ENCODE peak calls at places on chromosomes 13 and 19, in ten cellular contexts. G is activated naive CD8-positive, alpha-beta T cell treated with anti-CD3 and anti-CD28 coated beads for 36 hours; P is NCI-H1092 treated with DMSO at 0.1 percent for 48 hours; R is psoas muscle; N is T-cell; X is NB4; H is stimulated activated CD8-positive, alpha-beta memory T cell treated with anti-CD3 and anti-CD28 coated beads, Interleukin-4, amount 100 ng/mL, for 1 hour; K is aorta; J is effector memory CD4-positive, alpha-beta T cell; I is HTR-8/SVneo. D is an unnamed sample.

GRCh38 chr19:38624822-38625221 is 5.8 kb downstream of the EIF3K start:
- DNase-seq in G (no peak), P (no peak), R (no peak), N (no peak), X (no peak), H (no peak), K (no peak), J (no peak), I (no peak), D (no peak)

GRCh38 chr13:88459335-88459734 is 788.2 kb downstream of the SLITRK5 start:
- DNase-seq in G (no peak), P (no peak), R (no peak), N (no peak), X (no peak), H (no peak), K (no peak), J (no peak), I (no peak), D (no peak)

GRCh38 chr19:19527674-19528625 is 761 bp upstream of the YJEFN3 start:
- DNase-seq in G (no peak), P (no peak), R (no peak), N (no peak), X (no peak), H (no peak), K (no peak), J (no peak), I (no peak), D (no peak)

GRCh38 chr13:111541752-111542529 is 221.5 kb downstream of the TEX29 start:
- DNase-seq in G (no peak), P (no peak), R (no peak), N (no peak), X (peak), H (no peak), K (no peak), J (no peak), I (no peak), D (no peak)

GRCh38 chr19:31533114-31533513 is 183.9 kb upstream of the TSHZ3 start:
- DNase-seq in G (no peak), P (no peak), R (no peak), N (no peak), X (peak), H (no peak), K (no peak), J (no peak), I (no peak), D (no peak)

GRCh38 chr19:46205183-46205984 is 24.2 kb upstream of the IGFL1 start:
- DNase-seq in G (no peak), P (no peak), R (no peak), N (no peak), X (no peak), H (no peak), K (peak), J (no peak), I (no peak), D (no peak)

GRCh38 chr19:8397291-8397690 is 7.1 kb downstream of the RAB11B start:
- DNase-seq in G (no peak), P (no peak), R (peak), N (no peak), X (no peak), H (no peak), K (no peak), J (no peak), I (no peak), D (no peak)

GRCh38 chr13:45865414-45865813 is 13.9 kb upstream of the SIAH3 start:
- DNase-seq in G (no peak), P (no peak), R (no peak), N (no peak), X (no peak), H (no peak), K (no peak), J (no peak), I (no peak), D (no peak)

GRCh38 chr19:53652476-53652875 is 20.7 kb downstream of the DPRX start:
- DNase-seq in G (no peak), P (no peak), R (no peak), N (no peak), X (no peak), H (no peak), K (no peak), J (no peak), I (no peak), D (no peak)

D was measured in GM20000.